ENCODE peak calls at places on chromosomes 11 and 22, in ten cellular contexts. H, L, E, N, T, P, D, B, A and Z are unnamed samples.

GRCh38 chr11:115151010-115151409 is 353.2 kb downstream of the CADM1 start:
- DNase-seq in P (no peak), T (no peak), N (no peak), D (no peak), H (no peak), E (no peak), A (no peak), B (no peak), L (no peak), Z (no peak)

GRCh38 chr11:134644489-134645456 is 232.7 kb upstream of the B3GAT1 start:
- DNase-seq in A (peak; percentile 85), L (no peak), H (no peak), D (no peak), B (no peak), P (no peak), N (no peak), E (no peak), T (no peak), Z (no peak)

GRCh38 chr11:10899542-10899830 is 41.6 kb upstream of the ZBED5 start:
- DNase-seq in H (no peak), D (no peak), A (peak; percentile 34), P (no peak), T (no peak), N (no peak), B (no peak), L (no peak), E (no peak), Z (peak; percentile 99)

GRCh38 chr11:17117262-17117661 is 39.8 kb upstream of the RPS13 start:
- DNase-seq in D (no peak), E (no peak), P (no peak), L (no peak), A (no peak), N (no peak), T (no peak), H (no peak), B (no peak), Z (no peak)

GRCh38 chr11:57787920-57788716 is 26.5 kb downstream of the CTNND1 start:
- DNase-seq in P (no peak), N (no peak), A (no peak), T (no peak), B (no peak), L (no peak), H (no peak), D (no peak), E (no peak), Z (no peak)

GRCh38 chr22:38402204-38402603 is 52.8 kb downstream of the KCNJ4 start:
- DNase-seq in T (no peak), E (no peak), D (no peak), H (no peak), A (peak; percentile 37), L (no peak), P (no peak), N (no peak), B (no peak), Z (no peak)

GRCh38 chr11:61429346-61429690 is 457 bp downstream of the CPSF7 start:
- DNase-seq in P (peak; percentile 25), B (peak; percentile 84), T (peak; percentile 73), A (peak; percentile 58), L (peak; percentile 72), E (peak; percentile 68), D (peak; percentile 76), N (peak; percentile 83), H (peak; percentile 75), Z (peak; percentile 74)

GRCh38 chr11:128497057-128497957 is 90.1 kb downstream of the ETS1 start:
- DNase-seq in H (peak; percentile 94), D (no peak), L (no peak), B (peak; percentile 66), E (peak; percentile 94), A (no peak), T (no peak), P (peak; percentile 99), N (peak; percentile 36), Z (peak; percentile 90)

GRCh38 chr11:12050470-12050891 is 42.1 kb upstream of the DKK3 start:
- DNase-seq in D (no peak), H (no peak), N (no peak), E (no peak), B (no peak), P (peak; percentile 27), T (no peak), A (no peak), L (no peak), Z (peak; percentile 87)

GRCh38 chr11:59216654-59217640 is 4.2 kb upstream of the MPEG1 start:
- DNase-seq in D (no peak), A (no peak), P (no peak), E (peak; percentile 25), H (peak; percentile 28), B (peak; percentile 9), L (no peak), N (no peak), T (no peak), Z (peak; percentile 68)

GRCh38 chr11:20125927-20126326 is 34.3 kb downstream of the DBX1 start:
- DNase-seq in L (no peak), D (no peak), T (no peak), H (peak; percentile 68), E (peak; percentile 44), B (no peak), N (no peak), P (peak; percentile 45), A (no peak), Z (peak; percentile 21)

GRCh38 chr11:35031869-35032268 is 107.1 kb upstream of the CD44 start:
- DNase-seq in B (no peak), H (peak; percentile 82), E (no peak), P (peak; percentile 64), L (no peak), N (no peak), A (no peak), D (no peak), T (no peak), Z (peak; percentile 67)

GRCh38 chr11:72579816-72580647 is 94.2 kb downstream of the PDE2A start:
- DNase-seq in N (peak; percentile 27), A (no peak), B (no peak), T (no peak), L (no peak), E (no peak), D (peak; percentile 32), H (no peak), P (no peak), Z (no peak)